ENCODE peak calls at places on chromosomes 2 and 18, in ten cellular contexts. G is ovary; W is stimulated activated CD4-positive, alpha-beta T cell treated with anti-CD3 and anti-CD28 coated beads, TNF-alpha, amount 100 ng/mL, for 24 hours; E is NCI-H2171 treated with DMSO at 0.1 percent for 48 hours; J is EL; S is HTR-8/SVneo; Z is right cardiac atrium; D is erythroblast; Y is B cell; L is DMS53. T is an unnamed sample.

GRCh38 chr2:120317916-120318315 is 28.0 kb upstream of the INHBB start:
- DNase-seq in S (no peak), W (no peak), E (no peak), G (no peak), Z (no peak), D (no peak), L (no peak), J (no peak), Y (no peak), T (no peak)

GRCh38 chr2:112885503-112885897 is 25.5 kb upstream of the IL37 start:
- DNase-seq in E (no peak), D (no peak), Y (no peak), G (no peak), J (no peak), S (no peak), L (peak; percentile 63), Z (no peak), W (no peak), T (no peak)

GRCh38 chr2:197148401-197148800 is 162.2 kb downstream of the ANKRD44 start:
- DNase-seq in J (no peak), L (no peak), E (no peak), D (no peak), G (no peak), S (no peak), W (no peak), Y (no peak), Z (no peak), T (no peak)

GRCh38 chr18:58947136-58947732 is 82.6 kb downstream of the ZNF532 start:
- DNase-seq in J (no peak), E (no peak), G (no peak), Z (no peak), D (no peak), Y (no peak), W (no peak), S (no peak), L (no peak), T (no peak)

GRCh38 chr2:205212357-205212756 is 469.9 kb upstream of the NRP2 start:
- DNase-seq in E (peak; percentile 21), Z (no peak), L (no peak), J (no peak), W (no peak), D (no peak), S (no peak), G (no peak), Y (no peak), T (no peak)

GRCh38 chr2:118090387-118091139 is 2.3 kb downstream of the INSIG2 start:
- DNase-seq in D (no peak), J (no peak), G (no peak), Y (no peak), L (no peak), W (no peak), S (no peak), E (no peak), Z (no peak), T (no peak)

GRCh38 chr2:30628341-30628740 is 178.9 kb downstream of the CAPN13 start:
- DNase-seq in W (no peak), J (no peak), L (no peak), S (no peak), G (no peak), E (no peak), Y (no peak), D (no peak), Z (no peak), T (peak; percentile 44)

GRCh38 chr18:24683965-24684364 is 223.5 kb downstream of the HRH4 start:
- DNase-seq in E (peak; percentile 47), Y (no peak), J (no peak), S (no peak), D (no peak), L (peak; percentile 19), G (no peak), Z (no peak), W (no peak), T (no peak)

GRCh38 chr2:16382451-16382850 is 283.2 kb downstream of the CYRIA start:
- DNase-seq in E (no peak), D (no peak), W (no peak), S (no peak), J (no peak), Y (no peak), L (no peak), Z (no peak), G (no peak), T (no peak)

GRCh38 chr18:39453882-39454281 is 1888.3 kb upstream of the CELF4 start:
- DNase-seq in E (no peak), W (no peak), Z (peak; percentile 34), D (peak; percentile 21), Y (no peak), S (peak; percentile 5), J (peak; percentile 31), L (peak; percentile 47), G (no peak), T (peak; percentile 95)